ENCODE peak calls at places on chromosomes 12 and 14, in four cellular contexts. One of them, this sample, is unnamed.

GRCh38 chr14:72549026-72549425 is 344.9 kb downstream of the DPF3 start:
- DNase-seq in CD8-positive, alpha-beta memory T cell: no peak
- DNase-seq in amniotic stem cell: no peak
- DNase-seq in ascending aorta: no peak
- DNase-seq in this sample: no peak

GRCh38 chr14:77547512-77547911 is 48.9 kb upstream of the ISM2 start:
- DNase-seq in ascending aorta: no peak
- DNase-seq in amniotic stem cell: no peak
- DNase-seq in CD8-positive, alpha-beta memory T cell: no peak
- DNase-seq in this sample: no peak

GRCh38 chr14:50736932-50737419 is 68.9 kb upstream of the SAV1 start:
- DNase-seq in CD8-positive, alpha-beta memory T cell: no peak
- DNase-seq in ascending aorta: no peak
- DNase-seq in amniotic stem cell: no peak
- DNase-seq in this sample: no peak

GRCh38 chr12:79920421-79921238 is 14.3 kb downstream of the PPP1R12A start:
- DNase-seq in ascending aorta: no peak
- DNase-seq in amniotic stem cell: no peak
- DNase-seq in CD8-positive, alpha-beta memory T cell: no peak
- DNase-seq in this sample: no peak

GRCh38 chr14:56703947-56704346 is 106.3 kb downstream of the OTX2 start:
- DNase-seq in ascending aorta: no peak
- DNase-seq in amniotic stem cell: no peak
- DNase-seq in CD8-positive, alpha-beta memory T cell: no peak
- DNase-seq in this sample: no peak

GRCh38 chr12:89414322-89414721 is 62.0 kb upstream of the DUSP6 start:
- DNase-seq in CD8-positive, alpha-beta memory T cell: no peak
- DNase-seq in ascending aorta: no peak
- DNase-seq in amniotic stem cell: no peak
- DNase-seq in this sample: no peak

GRCh38 chr14:99224948-99225347 is 47.0 kb downstream of the BCL11B start:
- DNase-seq in CD8-positive, alpha-beta memory T cell: no peak
- DNase-seq in ascending aorta: no peak
- DNase-seq in amniotic stem cell: no peak
- DNase-seq in this sample: no peak

GRCh38 chr12:23815810-23816209 is 133.7 kb downstream of the SOX5 start:
- DNase-seq in amniotic stem cell: no peak
- DNase-seq in ascending aorta: no peak
- DNase-seq in CD8-positive, alpha-beta memory T cell: no peak
- DNase-seq in this sample: no peak

GRCh38 chr14:23725980-23726746 is 90.0 kb downstream of the DHRS2 start:
- DNase-seq in ascending aorta: no peak
- DNase-seq in amniotic stem cell: no peak
- DNase-seq in CD8-positive, alpha-beta memory T cell: no peak
- DNase-seq in this sample: no peak

GRCh38 chr12:52929538-52929937 is 19.4 kb upstream of the KRT18 start:
- DNase-seq in amniotic stem cell: no peak
- DNase-seq in ascending aorta: no peak
- DNase-seq in CD8-positive, alpha-beta memory T cell: no peak
- DNase-seq in this sample: no peak

GRCh38 chr12:113700943-113701342 is 229.3 kb upstream of the LHX5 start:
- DNase-seq in ascending aorta: no peak
- DNase-seq in amniotic stem cell: no peak
- DNase-seq in CD8-positive, alpha-beta memory T cell: no peak
- DNase-seq in this sample: peak

GRCh38 chr12:32450768-32451167 is 51.4 kb downstream of the FGD4 start:
- DNase-seq in amniotic stem cell: no peak
- DNase-seq in ascending aorta: no peak
- DNase-seq in CD8-positive, alpha-beta memory T cell: no peak
- DNase-seq in this sample: no peak

GRCh38 chr12:3150308-3150670 is 73.1 kb downstream of the TSPAN9 start:
- DNase-seq in ascending aorta: no peak
- DNase-seq in amniotic stem cell: no peak
- DNase-seq in CD8-positive, alpha-beta memory T cell: no peak
- DNase-seq in this sample: no peak

GRCh38 chr12:40587416-40587815 is 104.8 kb upstream of the CNTN1 start:
- DNase-seq in ascending aorta: no peak
- DNase-seq in amniotic stem cell: no peak
- DNase-seq in CD8-positive, alpha-beta memory T cell: no peak
- DNase-seq in this sample: no peak

GRCh38 chr14:32576088-32576795 is 247.1 kb downstream of the AKAP6 start:
- DNase-seq in CD8-positive, alpha-beta memory T cell: no peak
- DNase-seq in ascending aorta: no peak
- DNase-seq in amniotic stem cell: no peak
- DNase-seq in this sample: no peak

GRCh38 chr14:96104469-96105057 is 65.4 kb downstream of the C14orf132 start:
- DNase-seq in CD8-positive, alpha-beta memory T cell: no peak
- DNase-seq in amniotic stem cell: peak
- DNase-seq in ascending aorta: no peak
- DNase-seq in this sample: peak

GRCh38 chr12:6627598-6627997 is 8.2 kb downstream of the LPAR5 start:
- DNase-seq in ascending aorta: no peak
- DNase-seq in amniotic stem cell: no peak
- DNase-seq in CD8-positive, alpha-beta memory T cell: no peak
- DNase-seq in this sample: no peak

GRCh38 chr12:82082476-82082875 is 275.7 kb downstream of the CCDC59 start:
- DNase-seq in CD8-positive, alpha-beta memory T cell: no peak
- DNase-seq in ascending aorta: no peak
- DNase-seq in amniotic stem cell: no peak
- DNase-seq in this sample: no peak

GRCh38 chr14:92719890-92720323 is 28.5 kb downstream of the LGMN start:
- DNase-seq in CD8-positive, alpha-beta memory T cell: no peak
- DNase-seq in amniotic stem cell: no peak
- DNase-seq in ascending aorta: no peak
- DNase-seq in this sample: no peak

GRCh38 chr12:50187084-50187900 is 20.1 kb upstream of the CERS5 start:
- DNase-seq in ascending aorta: no peak
- DNase-seq in CD8-positive, alpha-beta memory T cell: no peak
- DNase-seq in amniotic stem cell: peak
- DNase-seq in this sample: no peak

GRCh38 chr12:104054681-104055346 is 4.8 kb upstream of the GLT8D2 start:
- DNase-seq in ascending aorta: no peak
- DNase-seq in amniotic stem cell: no peak
- DNase-seq in CD8-positive, alpha-beta memory T cell: no peak
- DNase-seq in this sample: no peak

GRCh38 chr14:77088645-77089044 is 9.4 kb upstream of the CIPC start:
- DNase-seq in ascending aorta: no peak
- DNase-seq in CD8-positive, alpha-beta memory T cell: no peak
- DNase-seq in amniotic stem cell: no peak
- DNase-seq in this sample: no peak

GRCh38 chr12:57340104-57340503 is 89.1 kb upstream of the STAC3 start:
- DNase-seq in amniotic stem cell: no peak
- DNase-seq in CD8-positive, alpha-beta memory T cell: no peak
- DNase-seq in ascending aorta: peak
- DNase-seq in this sample: no peak

GRCh38 chr12:53500119-53500775 is 836 bp upstream of the TARBP2 start:
- DNase-seq in ascending aorta: no peak
- DNase-seq in CD8-positive, alpha-beta memory T cell: no peak
- DNase-seq in amniotic stem cell: no peak
- DNase-seq in this sample: no peak

GRCh38 chr12:108193922-108194321 is 64.8 kb downstream of the WSCD2 start:
- DNase-seq in ascending aorta: no peak
- DNase-seq in CD8-positive, alpha-beta memory T cell: peak
- DNase-seq in amniotic stem cell: no peak
- DNase-seq in this sample: no peak

GRCh38 chr12:110640275-110641025 is 26.5 kb downstream of the TCTN1 start:
- DNase-seq in amniotic stem cell: no peak
- DNase-seq in ascending aorta: no peak
- DNase-seq in CD8-positive, alpha-beta memory T cell: no peak
- DNase-seq in this sample: no peak

GRCh38 chr12:77214136-77214535 is 148.8 kb upstream of the E2F7 start:
- DNase-seq in ascending aorta: no peak
- DNase-seq in amniotic stem cell: no peak
- DNase-seq in CD8-positive, alpha-beta memory T cell: no peak
- DNase-seq in this sample: no peak